ENCODE peak calls at places on chromosomes 2 and 18, in seven cellular contexts. One of them, this sample, is unnamed.

GRCh38 chr2:73128841-73129535 is 16.2 kb upstream of the RAB11FIP5 start:
- DNase-seq in tibial artery: no peak
- DNase-seq in NCI-H146: no peak
- DNase-seq in mesothelial cell of epicardium: no peak
- DNase-seq in fibroblast of lung: no peak
- DNase-seq in dermis microvascular lymphatic vessel endothelial cell: no peak
- DNase-seq in OCI-M1: no peak
- DNase-seq in this sample: no peak

GRCh38 chr2:118805061-118805690 is 42.3 kb downstream of the EN1 start:
- DNase-seq in OCI-M1: no peak
- DNase-seq in tibial artery: no peak
- DNase-seq in mesothelial cell of epicardium: no peak
- DNase-seq in NCI-H146: no peak
- DNase-seq in fibroblast of lung: no peak
- DNase-seq in dermis microvascular lymphatic vessel endothelial cell: no peak
- DNase-seq in this sample: no peak

GRCh38 chr2:190815223-190815622 is 65.4 kb upstream of the GLS start:
- DNase-seq in tibial artery: no peak
- DNase-seq in mesothelial cell of epicardium: no peak
- DNase-seq in OCI-M1: no peak
- DNase-seq in dermis microvascular lymphatic vessel endothelial cell: no peak
- DNase-seq in fibroblast of lung: no peak
- DNase-seq in NCI-H146: no peak
- DNase-seq in this sample: no peak

GRCh38 chr2:62457555-62457954 is 48.4 kb downstream of the TMEM17 start:
- DNase-seq in mesothelial cell of epicardium: no peak
- DNase-seq in fibroblast of lung: no peak
- DNase-seq in dermis microvascular lymphatic vessel endothelial cell: no peak
- DNase-seq in OCI-M1: no peak
- DNase-seq in tibial artery: no peak
- DNase-seq in NCI-H146: peak; percentile 66
- DNase-seq in this sample: no peak

GRCh38 chr2:82837588-82838304 is 1621.3 kb downstream of the SUCLG1 start:
- DNase-seq in tibial artery: no peak
- DNase-seq in OCI-M1: peak; percentile 87
- DNase-seq in fibroblast of lung: peak; percentile 87
- DNase-seq in dermis microvascular lymphatic vessel endothelial cell: no peak
- DNase-seq in NCI-H146: no peak
- DNase-seq in mesothelial cell of epicardium: no peak
- DNase-seq in this sample: no peak

GRCh38 chr2:236016496-236016895 is 151.7 kb downstream of the GBX2 start:
- DNase-seq in NCI-H146: no peak
- DNase-seq in fibroblast of lung: no peak
- DNase-seq in mesothelial cell of epicardium: no peak
- DNase-seq in OCI-M1: no peak
- DNase-seq in tibial artery: no peak
- DNase-seq in dermis microvascular lymphatic vessel endothelial cell: no peak
- DNase-seq in this sample: no peak

GRCh38 chr18:54662986-54663385 is 71.9 kb downstream of the DYNAP start:
- DNase-seq in OCI-M1: no peak
- DNase-seq in dermis microvascular lymphatic vessel endothelial cell: no peak
- DNase-seq in fibroblast of lung: no peak
- DNase-seq in tibial artery: no peak
- DNase-seq in mesothelial cell of epicardium: no peak
- DNase-seq in NCI-H146: no peak
- DNase-seq in this sample: no peak

GRCh38 chr2:72950558-72951255 is 33.4 kb downstream of the EMX1 start:
- DNase-seq in OCI-M1: no peak
- DNase-seq in NCI-H146: no peak
- DNase-seq in mesothelial cell of epicardium: no peak
- DNase-seq in dermis microvascular lymphatic vessel endothelial cell: no peak
- DNase-seq in tibial artery: no peak
- DNase-seq in fibroblast of lung: no peak
- DNase-seq in this sample: peak; percentile 60

GRCh38 chr2:12824304-12824761 is 107.6 kb downstream of the TRIB2 start:
- DNase-seq in fibroblast of lung: peak; percentile 73
- DNase-seq in NCI-H146: no peak
- DNase-seq in mesothelial cell of epicardium: no peak
- DNase-seq in OCI-M1: no peak
- DNase-seq in dermis microvascular lymphatic vessel endothelial cell: no peak
- DNase-seq in tibial artery: no peak
- DNase-seq in this sample: peak; percentile 47

GRCh38 chr18:62170857-62171256 is 16.0 kb downstream of the PIGN start:
- DNase-seq in NCI-H146: no peak
- DNase-seq in mesothelial cell of epicardium: no peak
- DNase-seq in tibial artery: no peak
- DNase-seq in OCI-M1: peak; percentile 58
- DNase-seq in dermis microvascular lymphatic vessel endothelial cell: no peak
- DNase-seq in fibroblast of lung: peak; percentile 6
- DNase-seq in this sample: no peak

GRCh38 chr2:20676353-20677215 is 9.6 kb downstream of the GDF7 start:
- DNase-seq in mesothelial cell of epicardium: no peak
- DNase-seq in NCI-H146: no peak
- DNase-seq in fibroblast of lung: no peak
- DNase-seq in tibial artery: no peak
- DNase-seq in OCI-M1: no peak
- DNase-seq in dermis microvascular lymphatic vessel endothelial cell: no peak
- DNase-seq in this sample: no peak

GRCh38 chr2:21014364-21015280 is 29.3 kb downstream of the APOB start:
- DNase-seq in mesothelial cell of epicardium: no peak
- DNase-seq in dermis microvascular lymphatic vessel endothelial cell: no peak
- DNase-seq in fibroblast of lung: no peak
- DNase-seq in tibial artery: no peak
- DNase-seq in OCI-M1: no peak
- DNase-seq in NCI-H146: no peak
- DNase-seq in this sample: no peak

GRCh38 chr2:124193706-124194105 is 168.6 kb downstream of the CNTNAP5 start:
- DNase-seq in NCI-H146: no peak
- DNase-seq in mesothelial cell of epicardium: no peak
- DNase-seq in fibroblast of lung: no peak
- DNase-seq in OCI-M1: no peak
- DNase-seq in tibial artery: no peak
- DNase-seq in dermis microvascular lymphatic vessel endothelial cell: no peak
- DNase-seq in this sample: no peak

GRCh38 chr2:16588565-16588964 is 77.1 kb downstream of the CYRIA start:
- DNase-seq in tibial artery: no peak
- DNase-seq in NCI-H146: no peak
- DNase-seq in dermis microvascular lymphatic vessel endothelial cell: no peak
- DNase-seq in mesothelial cell of epicardium: no peak
- DNase-seq in fibroblast of lung: peak; percentile 6
- DNase-seq in OCI-M1: no peak
- DNase-seq in this sample: no peak

GRCh38 chr18:77478619-77479018 is 229.0 kb downstream of the GALR1 start:
- DNase-seq in OCI-M1: peak; percentile 29
- DNase-seq in NCI-H146: peak; percentile 30
- DNase-seq in tibial artery: peak; percentile 67
- DNase-seq in dermis microvascular lymphatic vessel endothelial cell: no peak
- DNase-seq in fibroblast of lung: no peak
- DNase-seq in mesothelial cell of epicardium: no peak
- DNase-seq in this sample: no peak

GRCh38 chr2:46071074-46071473 is 226.1 kb upstream of the EPAS1 start:
- DNase-seq in tibial artery: no peak
- DNase-seq in NCI-H146: no peak
- DNase-seq in fibroblast of lung: no peak
- DNase-seq in OCI-M1: no peak
- DNase-seq in mesothelial cell of epicardium: no peak
- DNase-seq in dermis microvascular lymphatic vessel endothelial cell: no peak
- DNase-seq in this sample: no peak

This sample was measured in left lung.